ENCODE peak calls at places on chromosomes 16 and 17, in eight cellular contexts. J is gastrocnemius medialis; U is RWPE2; K is adrenal gland; B is CD4-positive, alpha-beta T cell; C is A673; N is naive thymus-derived CD4-positive, alpha-beta T cell; V is lung. D is an unnamed sample.

GRCh38 chr17:75869282-75870141 is 8.9 kb downstream of the TRIM47 start:
- DNase-seq in J (no peak), U (no peak), K (no peak), B (no peak), C (no peak), N (no peak), V (no peak), D (peak)

GRCh38 chr16:51327001-51327400 is 175.9 kb upstream of the SALL1 start:
- DNase-seq in J (no peak), U (no peak), K (no peak), B (no peak), C (no peak), N (no peak), V (no peak), D (no peak)

GRCh38 chr16:87317766-87318121 is 552 bp upstream of the C16orf95 start:
- DNase-seq in J (no peak), U (no peak), K (peak), B (peak), C (peak), N (no peak), V (peak), D (peak)

GRCh38 chr17:14672830-14673229 is 371.9 kb downstream of the HS3ST3B1 start:
- DNase-seq in J (no peak), U (no peak), K (no peak), B (no peak), C (no peak), N (no peak), V (peak), D (no peak)

GRCh38 chr17:62062936-62063335 is 2.1 kb downstream of the MED13 start:
- DNase-seq in J (no peak), U (no peak), K (no peak), B (no peak), C (peak), N (no peak), V (no peak), D (no peak)

GRCh38 chr17:75623386-75623785 is 9.8 kb upstream of the SMIM5 start:
- DNase-seq in J (no peak), U (no peak), K (no peak), B (no peak), C (no peak), N (no peak), V (no peak), D (no peak)

GRCh38 chr17:27525836-27526235 is 69.6 kb downstream of the KSR1 start:
- DNase-seq in J (no peak), U (no peak), K (no peak), B (no peak), C (no peak), N (no peak), V (no peak), D (no peak)

GRCh38 chr17:78361227-78361683 is 1.4 kb upstream of the SOCS3 start:
- DNase-seq in J (no peak), U (no peak), K (no peak), B (no peak), C (no peak), N (no peak), V (no peak), D (peak)

GRCh38 chr17:79053251-79053925 is 21.2 kb upstream of the ENGASE start:
- DNase-seq in J (no peak), U (no peak), K (no peak), B (no peak), C (no peak), N (no peak), V (no peak), D (no peak)

GRCh38 chr17:6462692-6463091 is 18.4 kb downstream of the PIMREG start:
- DNase-seq in J (no peak), U (no peak), K (no peak), B (no peak), C (no peak), N (no peak), V (no peak), D (no peak)

GRCh38 chr16:29717113-29717512 is 28.7 kb downstream of the C16orf54 start:
- DNase-seq in J (no peak), U (no peak), K (no peak), B (no peak), C (no peak), N (no peak), V (no peak), D (no peak)

GRCh38 chr16:85750021-85750826 is 672 bp downstream of the C16orf74 start:
- DNase-seq in J (no peak), U (no peak), K (no peak), B (no peak), C (peak), N (no peak), V (no peak), D (no peak)

GRCh38 chr16:3782566-3782965 is 65.2 kb upstream of the TRAP1 start:
- DNase-seq in J (no peak), U (no peak), K (no peak), B (no peak), C (no peak), N (no peak), V (no peak), D (no peak)

GRCh38 chr17:68955181-68955841 is at the start of gene ABCA8:
- DNase-seq in J (no peak), U (no peak), K (peak), B (no peak), C (peak), N (no peak), V (no peak), D (no peak)

GRCh38 chr16:48503779-48504178 is 106.2 kb downstream of the N4BP1 start:
- DNase-seq in J (no peak), U (no peak), K (peak), B (no peak), C (peak), N (no peak), V (peak), D (peak)

GRCh38 chr16:4979164-4979563 is 21.0 kb downstream of the SEC14L5 start:
- DNase-seq in J (no peak), U (no peak), K (no peak), B (no peak), C (no peak), N (no peak), V (no peak), D (no peak)

GRCh38 chr16:81216706-81217105 is 21.8 kb upstream of the BCO1 start:
- DNase-seq in J (no peak), U (no peak), K (no peak), B (no peak), C (no peak), N (no peak), V (no peak), D (no peak)

GRCh38 chr16:17367034-17367433 is 103.7 kb downstream of the XYLT1 start:
- DNase-seq in J (no peak), U (no peak), K (no peak), B (no peak), C (no peak), N (no peak), V (no peak), D (no peak)

GRCh38 chr17:30332057-30332542 is 1.8 kb downstream of the TMIGD1 start:
- DNase-seq in J (no peak), U (no peak), K (no peak), B (peak), C (no peak), N (peak), V (no peak), D (no peak)

GRCh38 chr17:33072421-33073175 is 81.0 kb downstream of the SPACA3 start:
- DNase-seq in J (no peak), U (no peak), K (no peak), B (no peak), C (no peak), N (no peak), V (no peak), D (no peak)

GRCh38 chr17:77385750-77386501 is 245.2 kb downstream of the SEC14L1 start:
- DNase-seq in J (no peak), U (no peak), K (peak), B (no peak), C (no peak), N (no peak), V (peak), D (peak)

GRCh38 chr16:85935957-85936760 is 37.2 kb downstream of the IRF8 start:
- DNase-seq in J (no peak), U (no peak), K (no peak), B (peak), C (no peak), N (peak), V (no peak), D (no peak)

GRCh38 chr17:75783803-75784472 is 668 bp upstream of the UNK start:
- DNase-seq in J (no peak), U (peak), K (peak), B (no peak), C (no peak), N (no peak), V (no peak), D (peak)

GRCh38 chr16:85424260-85425060 is 188.7 kb upstream of the GSE1 start:
- DNase-seq in J (no peak), U (peak), K (no peak), B (no peak), C (no peak), N (no peak), V (no peak), D (peak)

GRCh38 chr17:66644311-66644710 is 190.6 kb upstream of the CACNG5 start:
- DNase-seq in J (no peak), U (no peak), K (no peak), B (no peak), C (no peak), N (no peak), V (no peak), D (no peak)

GRCh38 chr16:84302111-84302954 is 7.7 kb downstream of the WFDC1 start:
- DNase-seq in J (no peak), U (no peak), K (no peak), B (no peak), C (no peak), N (no peak), V (no peak), D (no peak)

GRCh38 chr17:61161615-61162134 is 238.0 kb upstream of the TBX2 start:
- DNase-seq in J (no peak), U (no peak), K (no peak), B (no peak), C (no peak), N (no peak), V (no peak), D (no peak)

GRCh38 chr16:72025404-72026114 is 17.0 kb downstream of the DHODH start:
- DNase-seq in J (no peak), U (no peak), K (no peak), B (no peak), C (no peak), N (no peak), V (no peak), D (no peak)

GRCh38 chr16:17448640-17449638 is 21.8 kb downstream of the XYLT1 start:
- DNase-seq in J (no peak), U (no peak), K (no peak), B (peak), C (no peak), N (no peak), V (peak), D (peak)

GRCh38 chr16:3158014-3158497 is 23.2 kb downstream of the ZNF213 start:
- DNase-seq in J (no peak), U (no peak), K (no peak), B (no peak), C (no peak), N (no peak), V (no peak), D (peak)

GRCh38 chr16:67862623-67863583 is 9.9 kb upstream of the EDC4 start:
- DNase-seq in J (peak), U (no peak), K (peak), B (no peak), C (no peak), N (no peak), V (no peak), D (peak)

GRCh38 chr17:50691550-50692447 is 15.9 kb downstream of the ANKRD40 start:
- DNase-seq in J (no peak), U (no peak), K (no peak), B (no peak), C (no peak), N (no peak), V (peak), D (no peak)

GRCh38 chr16:24505959-24506358 is 33.4 kb upstream of the RBBP6 start:
- DNase-seq in J (no peak), U (no peak), K (no peak), B (no peak), C (no peak), N (no peak), V (no peak), D (no peak)

GRCh38 chr16:30715777-30716445 is 16.9 kb downstream of the SRCAP start:
- DNase-seq in J (no peak), U (no peak), K (no peak), B (peak), C (peak), N (no peak), V (no peak), D (no peak)

GRCh38 chr17:37259030-37259735 is 116.6 kb upstream of the C17orf78 start:
- DNase-seq in J (no peak), U (no peak), K (no peak), B (no peak), C (no peak), N (no peak), V (no peak), D (no peak)

GRCh38 chr17:2062571-2063183 is 7.8 kb downstream of the HIC1 start:
- DNase-seq in J (no peak), U (no peak), K (no peak), B (no peak), C (peak), N (no peak), V (no peak), D (peak)

GRCh38 chr16:67910162-67910561 is 17.1 kb downstream of the PSKH1 start:
- DNase-seq in J (no peak), U (no peak), K (no peak), B (no peak), C (peak), N (no peak), V (no peak), D (no peak)

GRCh38 chr17:77388384-77389306 is 247.9 kb downstream of the SEC14L1 start:
- DNase-seq in J (no peak), U (no peak), K (peak), B (no peak), C (no peak), N (no peak), V (no peak), D (peak)

GRCh38 chr16:66619036-66619435 is 14.5 kb downstream of the CMTM3 start:
- DNase-seq in J (no peak), U (no peak), K (no peak), B (no peak), C (no peak), N (no peak), V (no peak), D (no peak)
- H3K27ac ChIP-seq in J (peak), U (peak), K (peak), B (no peak), C (peak), N (no peak), V (no peak), D (peak)

GRCh38 chr17:31494259-31495048 is 103.0 kb downstream of the RAB11FIP4 start:
- DNase-seq in J (no peak), U (no peak), K (no peak), B (peak), C (no peak), N (peak), V (no peak), D (no peak)

GRCh38 chr17:31495049-31495885 is 103.8 kb downstream of the RAB11FIP4 start:
- DNase-seq in J (no peak), U (no peak), K (no peak), B (no peak), C (no peak), N (no peak), V (no peak), D (peak)

GRCh38 chr17:31497431-31497830 is 106.0 kb downstream of the RAB11FIP4 start:
- DNase-seq in J (no peak), U (no peak), K (no peak), B (no peak), C (no peak), N (no peak), V (no peak), D (peak)

GRCh38 chr17:31496601-31497000 is 105.1 kb downstream of the RAB11FIP4 start:
- DNase-seq in J (no peak), U (no peak), K (no peak), B (no peak), C (no peak), N (no peak), V (no peak), D (peak)

GRCh38 chr17:31496097-31496496 is 104.6 kb downstream of the RAB11FIP4 start:
- DNase-seq in J (no peak), U (no peak), K (no peak), B (no peak), C (no peak), N (no peak), V (no peak), D (no peak)
- H3K27ac ChIP-seq in J (no peak), U (no peak), K (no peak), B (peak), C (no peak), N (peak), V (no peak), D (no peak)

GRCh38 chr17:64071111-64071510 is 50.7 kb upstream of the ICAM2 start:
- DNase-seq in J (no peak), U (no peak), K (no peak), B (no peak), C (no peak), N (no peak), V (no peak), D (no peak)

GRCh38 chr17:64073771-64074703 is 53.6 kb upstream of the ICAM2 start:
- DNase-seq in J (no peak), U (no peak), K (no peak), B (no peak), C (no peak), N (no peak), V (no peak), D (no peak)

GRCh38 chr17:64077409-64077808 is 52.5 kb downstream of the ERN1 start:
- DNase-seq in J (no peak), U (no peak), K (no peak), B (no peak), C (no peak), N (no peak), V (peak), D (no peak)

GRCh38 chr17:64070213-64070612 is 49.8 kb upstream of the ICAM2 start:
- DNase-seq in J (no peak), U (no peak), K (no peak), B (no peak), C (no peak), N (no peak), V (no peak), D (no peak)

GRCh38 chr17:64074704-64075484 is 54.5 kb upstream of the ICAM2 start:
- DNase-seq in J (no peak), U (no peak), K (no peak), B (no peak), C (no peak), N (no peak), V (peak), D (no peak)
- H3K27ac ChIP-seq in J (no peak), U (peak), K (peak), B (no peak), C (no peak), N (no peak), V (no peak), D (no peak)

GRCh38 chr17:74571894-74572293 is 4.6 kb upstream of the CD300H start:
- DNase-seq in J (no peak), U (no peak), K (no peak), B (no peak), C (no peak), N (no peak), V (no peak), D (no peak)

GRCh38 chr17:74579910-74580309 is 12.2 kb downstream of the CD300LD start:
- DNase-seq in J (no peak), U (no peak), K (no peak), B (no peak), C (no peak), N (no peak), V (no peak), D (no peak)

GRCh38 chr17:74573169-74573568 is 5.9 kb upstream of the CD300H start:
- DNase-seq in J (no peak), U (no peak), K (no peak), B (no peak), C (no peak), N (no peak), V (no peak), D (no peak)

GRCh38 chr17:74569392-74570003 is 2.2 kb upstream of the CD300H start:
- DNase-seq in J (no peak), U (peak), K (peak), B (no peak), C (peak), N (no peak), V (peak), D (peak)

GRCh38 chr17:74574489-74575142 is 7.3 kb upstream of the CD300H start:
- DNase-seq in J (no peak), U (no peak), K (no peak), B (no peak), C (no peak), N (no peak), V (no peak), D (no peak)
- H3K27ac ChIP-seq in J (no peak), U (no peak), K (no peak), B (no peak), C (no peak), N (no peak), V (no peak), D (no peak)

GRCh38 chr16:22971346-22971924 is 157.5 kb downstream of the HS3ST2 start:
- DNase-seq in J (peak), U (no peak), K (no peak), B (no peak), C (no peak), N (no peak), V (no peak), D (no peak)
- H3K27ac ChIP-seq in J (peak), U (no peak), K (no peak), B (no peak), C (no peak), N (no peak), V (no peak), D (peak)

DNA sequence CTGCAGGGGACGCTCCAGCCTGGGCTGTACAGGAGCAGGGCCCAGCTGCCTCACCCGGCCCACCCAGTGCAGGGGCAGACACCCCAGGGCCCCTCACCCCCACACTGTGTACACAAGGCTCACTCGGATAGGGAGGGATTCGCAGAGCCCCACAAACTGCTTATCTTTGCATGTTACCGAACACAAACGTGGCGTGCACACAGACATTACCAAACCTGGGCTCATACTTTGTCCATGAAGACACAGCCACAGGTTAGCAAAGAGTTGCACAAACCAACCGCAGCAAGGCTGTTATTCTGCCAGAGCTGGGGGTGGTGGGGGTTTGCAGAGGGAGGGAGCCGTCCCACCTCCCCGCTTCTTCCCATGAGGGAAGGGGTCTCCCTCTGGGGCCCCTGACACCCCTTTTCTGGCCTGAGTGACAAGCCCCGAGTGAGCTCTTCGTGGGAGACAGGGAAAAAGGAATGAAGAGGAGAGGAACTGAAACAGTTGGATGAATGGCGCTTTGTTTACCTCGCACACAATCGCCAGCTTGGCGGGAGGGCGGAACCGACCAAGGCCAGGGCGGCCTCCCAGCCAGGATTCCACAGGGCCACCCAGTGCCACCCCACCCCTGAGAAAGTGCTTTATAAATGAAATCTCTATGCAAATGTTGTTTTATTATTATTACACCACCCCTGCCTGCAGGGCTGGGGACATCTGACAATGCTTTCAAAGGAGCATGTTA is 434 bp upstream of the CPSF4L start:
- DNase-seq in J (no peak), U (no peak), K (no peak), B (no peak), C (no peak), N (no peak), V (no peak), D (peak)
- H3K27ac ChIP-seq in J (no peak), U (no peak), K (peak), B (no peak), C (no peak), N (no peak), V (no peak), D (no peak)

GRCh38 chr16:75337430-75337829 is 86.0 kb upstream of the BCAR1 start:
- DNase-seq in J (no peak), U (no peak), K (no peak), B (no peak), C (no peak), N (no peak), V (no peak), D (no peak)

GRCh38 chr16:75340715-75341500 is 89.5 kb upstream of the BCAR1 start:
- DNase-seq in J (no peak), U (no peak), K (no peak), B (no peak), C (no peak), N (no peak), V (no peak), D (no peak)

GRCh38 chr16:75343311-75343710 is 90.0 kb downstream of the CFDP1 start:
- DNase-seq in J (no peak), U (no peak), K (no peak), B (no peak), C (no peak), N (no peak), V (no peak), D (no peak)

GRCh38 chr16:75345711-75346110 is 87.6 kb downstream of the CFDP1 start:
- DNase-seq in J (no peak), U (no peak), K (peak), B (no peak), C (no peak), N (no peak), V (no peak), D (no peak)

GRCh38 chr16:75341934-75342811 is 90.7 kb upstream of the BCAR1 start:
- DNase-seq in J (no peak), U (no peak), K (no peak), B (no peak), C (no peak), N (no peak), V (no peak), D (no peak)
- H3K27ac ChIP-seq in J (peak), U (peak), K (peak), B (no peak), C (peak), N (no peak), V (peak), D (peak)